ENCODE peak calls at places on chromosomes 4 and X, in six cellular contexts. One of them, this sample, is unnamed.

GRCh38 chr4:25229804-25230203 is 4.0 kb upstream of the PI4K2B start:
- DNase-seq in ovary: no peak
- DNase-seq in sigmoid colon: no peak
- DNase-seq in suprapubic skin: no peak
- DNase-seq in A549: no peak
- DNase-seq in upper lobe of left lung: no peak
- DNase-seq in this sample: no peak

GRCh38 chrX:3501833-3502535 is 155.5 kb upstream of the MXRA5 start:
- DNase-seq in ovary: no peak
- DNase-seq in sigmoid colon: no peak
- DNase-seq in suprapubic skin: no peak
- DNase-seq in A549: no peak
- DNase-seq in upper lobe of left lung: no peak
- DNase-seq in this sample: no peak

GRCh38 chrX:147894332-147894870 is 17.3 kb upstream of the FMR1 start:
- DNase-seq in ovary: no peak
- DNase-seq in sigmoid colon: no peak
- DNase-seq in suprapubic skin: no peak
- DNase-seq in A549: no peak
- DNase-seq in upper lobe of left lung: no peak
- DNase-seq in this sample: no peak

GRCh38 chrX:134604701-134605271 is 53.5 kb downstream of the PLAC1 start:
- DNase-seq in ovary: no peak
- DNase-seq in sigmoid colon: no peak
- DNase-seq in suprapubic skin: no peak
- DNase-seq in A549: peak
- DNase-seq in upper lobe of left lung: peak
- DNase-seq in this sample: peak

GRCh38 chr4:113979157-113979972 is at the start of gene ARSJ:
- DNase-seq in ovary: peak
- DNase-seq in sigmoid colon: peak
- DNase-seq in suprapubic skin: no peak
- DNase-seq in A549: peak
- DNase-seq in upper lobe of left lung: peak
- DNase-seq in this sample: peak

GRCh38 chrX:123450217-123450616 is 266.1 kb downstream of the GRIA3 start:
- DNase-seq in ovary: no peak
- DNase-seq in sigmoid colon: no peak
- DNase-seq in suprapubic skin: no peak
- DNase-seq in A549: peak
- DNase-seq in upper lobe of left lung: no peak
- DNase-seq in this sample: no peak

GRCh38 chr4:4439782-4440181 is 52.9 kb downstream of the NSG1 start:
- DNase-seq in ovary: no peak
- DNase-seq in sigmoid colon: no peak
- DNase-seq in suprapubic skin: no peak
- DNase-seq in A549: no peak
- DNase-seq in upper lobe of left lung: no peak
- DNase-seq in this sample: no peak

GRCh38 chr4:115090483-115091075 is 22.8 kb downstream of the NDST4 start:
- DNase-seq in ovary: no peak
- DNase-seq in sigmoid colon: no peak
- DNase-seq in suprapubic skin: no peak
- DNase-seq in A549: peak
- DNase-seq in upper lobe of left lung: no peak
- DNase-seq in this sample: no peak

GRCh38 chr4:11428701-11429571 is at the start of gene HS3ST1:
- DNase-seq in ovary: peak
- DNase-seq in sigmoid colon: peak
- DNase-seq in suprapubic skin: peak
- DNase-seq in A549: peak
- DNase-seq in upper lobe of left lung: peak
- DNase-seq in this sample: peak

GRCh38 chr4:109206610-109207009 is 95.8 kb downstream of the COL25A1 start:
- DNase-seq in ovary: no peak
- DNase-seq in sigmoid colon: no peak
- DNase-seq in suprapubic skin: no peak
- DNase-seq in A549: no peak
- DNase-seq in upper lobe of left lung: no peak
- DNase-seq in this sample: no peak

GRCh38 chr4:168124008-168124641 is 31.8 kb downstream of the ANXA10 start:
- DNase-seq in ovary: no peak
- DNase-seq in sigmoid colon: no peak
- DNase-seq in suprapubic skin: no peak
- DNase-seq in A549: no peak
- DNase-seq in upper lobe of left lung: no peak
- DNase-seq in this sample: no peak

GRCh38 chr4:163384926-163385325 is 41.2 kb downstream of the NPY5R start:
- DNase-seq in ovary: no peak
- DNase-seq in sigmoid colon: no peak
- DNase-seq in suprapubic skin: no peak
- DNase-seq in A549: no peak
- DNase-seq in upper lobe of left lung: no peak
- DNase-seq in this sample: no peak

GRCh38 chr4:1055721-1056590 is 44.5 kb downstream of the FGFRL1 start:
- DNase-seq in ovary: peak
- DNase-seq in sigmoid colon: peak
- DNase-seq in suprapubic skin: peak
- DNase-seq in A549: no peak
- DNase-seq in upper lobe of left lung: no peak
- DNase-seq in this sample: peak

GRCh38 chrX:134990475-134991473 is at the start of gene SMIM10:
- DNase-seq in ovary: peak
- DNase-seq in sigmoid colon: peak
- DNase-seq in suprapubic skin: peak
- DNase-seq in A549: peak
- DNase-seq in upper lobe of left lung: peak
- DNase-seq in this sample: peak

GRCh38 chrX:3713937-3714434 is 537 bp upstream of the PRKX start:
- DNase-seq in ovary: no peak
- DNase-seq in sigmoid colon: no peak
- DNase-seq in suprapubic skin: no peak
- DNase-seq in A549: no peak
- DNase-seq in upper lobe of left lung: no peak
- DNase-seq in this sample: no peak

DNA sequence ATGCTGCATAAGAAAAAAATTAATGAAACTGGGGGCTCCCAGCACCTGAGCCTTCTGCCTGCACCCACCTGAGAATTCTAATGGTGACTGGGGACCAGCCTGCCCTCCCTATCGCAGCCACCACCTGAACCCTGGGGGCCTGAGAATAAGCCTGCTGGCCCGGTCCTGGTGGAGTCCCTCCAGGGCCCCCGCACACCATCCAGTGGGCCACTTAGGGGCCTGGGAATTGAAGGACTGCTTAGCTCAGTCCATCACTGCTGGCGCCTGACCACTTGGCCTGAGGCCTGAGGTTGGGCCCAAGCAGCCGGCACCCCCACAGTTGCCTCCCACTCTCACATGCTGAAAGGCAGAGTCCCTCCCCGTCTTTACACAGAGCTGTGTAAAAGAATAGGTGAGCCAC is 230.8 kb downstream of the ENOX2 start:
- DNase-seq in ovary: no peak
- DNase-seq in sigmoid colon: no peak
- DNase-seq in suprapubic skin: no peak
- DNase-seq in A549: no peak
- DNase-seq in upper lobe of left lung: no peak
- DNase-seq in this sample: no peak
- H3K4me3 ChIP-seq in ovary: no peak
- H3K4me3 ChIP-seq in sigmoid colon: no peak
- H3K4me3 ChIP-seq in suprapubic skin: no peak
- H3K4me3 ChIP-seq in A549: no peak
- H3K4me3 ChIP-seq in upper lobe of left lung: no peak
- H3K4me3 ChIP-seq in this sample: no peak

DNA sequence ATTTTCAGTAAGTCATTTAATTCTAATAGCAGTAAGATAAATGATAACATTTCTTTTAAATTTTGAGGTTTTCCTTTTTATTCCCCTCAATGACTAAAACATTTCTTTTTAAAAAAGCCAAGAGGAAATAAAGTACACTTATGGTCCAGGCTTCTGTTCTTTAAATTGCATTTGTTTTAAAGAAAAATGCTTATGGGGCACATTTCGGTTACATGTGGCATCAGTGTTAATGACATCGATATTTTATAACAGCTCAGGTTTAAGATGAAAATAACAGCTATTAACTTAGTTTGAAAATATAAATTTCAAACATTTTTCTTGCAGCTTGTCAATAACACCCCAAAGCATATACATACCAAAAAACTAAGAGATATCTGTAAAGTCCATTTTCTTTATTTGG is 1161.1 kb downstream of the PCDH18 start:
- DNase-seq in ovary: no peak
- DNase-seq in sigmoid colon: no peak
- DNase-seq in suprapubic skin: no peak
- DNase-seq in A549: no peak
- DNase-seq in upper lobe of left lung: no peak
- DNase-seq in this sample: no peak
- TF ChIP-seq EP300 in ovary: no peak
- TF ChIP-seq EP300 in sigmoid colon: no peak
- TF ChIP-seq EP300 in suprapubic skin: no peak
- TF ChIP-seq EP300 in A549: no peak
- TF ChIP-seq EP300 in upper lobe of left lung: no peak
- TF ChIP-seq EP300 in this sample: no peak

GRCh38 chrX:154731881-154732280 is 19.0 kb downstream of the GAB3 start:
- DNase-seq in ovary: no peak
- DNase-seq in sigmoid colon: no peak
- DNase-seq in suprapubic skin: no peak
- DNase-seq in A549: no peak
- DNase-seq in upper lobe of left lung: peak
- DNase-seq in this sample: no peak

GRCh38 chrX:154731203-154731602 is 19.7 kb downstream of the GAB3 start:
- DNase-seq in ovary: no peak
- DNase-seq in sigmoid colon: no peak
- DNase-seq in suprapubic skin: no peak
- DNase-seq in A549: no peak
- DNase-seq in upper lobe of left lung: no peak
- DNase-seq in this sample: no peak

GRCh38 chrX:154728791-154729190 is 22.1 kb downstream of the GAB3 start:
- DNase-seq in ovary: no peak
- DNase-seq in sigmoid colon: no peak
- DNase-seq in suprapubic skin: no peak
- DNase-seq in A549: no peak
- DNase-seq in upper lobe of left lung: no peak
- DNase-seq in this sample: no peak

GRCh38 chrX:154729439-154729838 is 21.4 kb downstream of the GAB3 start:
- DNase-seq in ovary: no peak
- DNase-seq in sigmoid colon: no peak
- DNase-seq in suprapubic skin: no peak
- DNase-seq in A549: no peak
- DNase-seq in upper lobe of left lung: no peak
- DNase-seq in this sample: no peak

DNA sequence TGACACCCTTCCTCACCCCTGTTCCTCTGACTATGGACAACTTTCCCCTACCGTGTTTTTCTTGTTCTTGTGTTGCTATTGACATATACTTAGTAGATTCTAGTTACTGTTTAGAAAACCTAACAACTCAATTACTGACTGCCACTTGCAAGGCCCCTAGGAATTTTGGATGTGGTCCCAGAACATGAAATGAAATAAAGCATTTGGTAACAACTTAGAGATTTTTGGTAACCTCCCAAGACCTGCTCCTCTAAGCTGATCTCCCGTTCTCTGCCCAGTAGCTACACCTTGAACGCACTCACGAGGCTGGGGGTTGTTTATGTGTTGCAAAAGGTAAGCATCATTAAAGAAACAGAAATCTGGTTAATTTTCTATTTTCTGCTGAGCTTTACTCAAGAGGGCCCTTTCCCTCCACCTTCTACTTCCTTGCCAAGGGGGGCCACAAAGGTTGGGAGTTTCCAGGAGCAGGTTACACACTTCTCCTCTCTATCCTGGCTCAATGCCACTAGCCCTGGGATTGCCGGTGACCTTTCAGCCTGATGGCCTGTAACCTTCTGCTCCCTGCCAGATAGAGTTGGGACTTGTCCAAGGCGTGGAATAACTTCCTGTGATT is 20.5 kb downstream of the GAB3 start:
- DNase-seq in ovary: peak
- DNase-seq in sigmoid colon: no peak
- DNase-seq in suprapubic skin: no peak
- DNase-seq in A549: no peak
- DNase-seq in upper lobe of left lung: peak
- DNase-seq in this sample: no peak
- H3K27ac ChIP-seq in ovary: no peak
- H3K27ac ChIP-seq in sigmoid colon: peak
- H3K27ac ChIP-seq in suprapubic skin: peak
- H3K27ac ChIP-seq in A549: peak
- H3K27ac ChIP-seq in upper lobe of left lung: peak
- H3K27ac ChIP-seq in this sample: peak

GRCh38 chrX:7215842-7216241 is 67.9 kb upstream of the PUDP start:
- DNase-seq in ovary: no peak
- DNase-seq in sigmoid colon: no peak
- DNase-seq in suprapubic skin: no peak
- DNase-seq in A549: no peak
- DNase-seq in upper lobe of left lung: no peak
- DNase-seq in this sample: no peak
- H3K4me3 ChIP-seq in ovary: no peak
- H3K4me3 ChIP-seq in sigmoid colon: no peak
- H3K4me3 ChIP-seq in suprapubic skin: no peak
- H3K4me3 ChIP-seq in A549: no peak
- H3K4me3 ChIP-seq in upper lobe of left lung: no peak
- H3K4me3 ChIP-seq in this sample: no peak

GRCh38 chr4:99135541-99136173 is 8.4 kb downstream of the ADH4 start:
- DNase-seq in ovary: no peak
- DNase-seq in sigmoid colon: no peak
- DNase-seq in suprapubic skin: no peak
- DNase-seq in A549: no peak
- DNase-seq in upper lobe of left lung: no peak
- DNase-seq in this sample: no peak
- TF ChIP-seq EP300 in ovary: no peak
- TF ChIP-seq EP300 in sigmoid colon: no peak
- TF ChIP-seq EP300 in suprapubic skin: no peak
- TF ChIP-seq EP300 in A549: no peak
- TF ChIP-seq EP300 in upper lobe of left lung: no peak
- TF ChIP-seq EP300 in this sample: no peak